ENCODE peak calls at places on chromosomes 2 and 18, in seven cellular contexts. One of them, this sample, is unnamed.
A peak's percentile ranks its signal among the peaks of the same experiment; 100 is the strongest.

GRCh38 chr2:11562011-11562410 is 28.2 kb downstream of the GREB1 start:
- DNase-seq in progenitor cell of endocrine pancreas: no peak
- DNase-seq in GM20000: no peak
- DNase-seq in stomach: peak; percentile 9
- DNase-seq in colonic mucosa: no peak
- DNase-seq in PC-9: no peak
- DNase-seq in esophagus squamous epithelium: no peak
- DNase-seq in this sample: no peak

GRCh38 chr2:119425620-119426395 is 5.8 kb upstream of the TMEM37 start:
- DNase-seq in colonic mucosa: peak; percentile 90
- DNase-seq in stomach: no peak
- DNase-seq in progenitor cell of endocrine pancreas: no peak
- DNase-seq in esophagus squamous epithelium: no peak
- DNase-seq in PC-9: no peak
- DNase-seq in GM20000: no peak
- DNase-seq in this sample: no peak

GRCh38 chr2:201280191-201281040 is 20.1 kb downstream of the CASP8 start:
- DNase-seq in esophagus squamous epithelium: no peak
- DNase-seq in GM20000: no peak
- DNase-seq in stomach: no peak
- DNase-seq in colonic mucosa: no peak
- DNase-seq in progenitor cell of endocrine pancreas: no peak
- DNase-seq in PC-9: no peak
- DNase-seq in this sample: no peak

GRCh38 chr2:240438810-240439697 is 3.6 kb downstream of the GPC1 start:
- DNase-seq in esophagus squamous epithelium: no peak
- DNase-seq in colonic mucosa: no peak
- DNase-seq in PC-9: no peak
- DNase-seq in progenitor cell of endocrine pancreas: no peak
- DNase-seq in GM20000: no peak
- DNase-seq in stomach: no peak
- DNase-seq in this sample: no peak

GRCh38 chr2:236444187-236444586 is 125.4 kb upstream of the ACKR3 start:
- DNase-seq in progenitor cell of endocrine pancreas: no peak
- DNase-seq in colonic mucosa: no peak
- DNase-seq in esophagus squamous epithelium: no peak
- DNase-seq in stomach: no peak
- DNase-seq in PC-9: no peak
- DNase-seq in GM20000: no peak
- DNase-seq in this sample: no peak

GRCh38 chr2:166573393-166573792 is 79.3 kb upstream of the SCN7A start:
- DNase-seq in PC-9: no peak
- DNase-seq in stomach: no peak
- DNase-seq in colonic mucosa: no peak
- DNase-seq in progenitor cell of endocrine pancreas: no peak
- DNase-seq in esophagus squamous epithelium: no peak
- DNase-seq in GM20000: no peak
- DNase-seq in this sample: no peak

GRCh38 chr2:57597940-57598339 is 448.7 kb upstream of the VRK2 start:
- DNase-seq in colonic mucosa: no peak
- DNase-seq in esophagus squamous epithelium: no peak
- DNase-seq in GM20000: no peak
- DNase-seq in PC-9: no peak
- DNase-seq in progenitor cell of endocrine pancreas: no peak
- DNase-seq in stomach: no peak
- DNase-seq in this sample: no peak

GRCh38 chr2:217551229-217551909 is 451.4 kb downstream of the TNS1 start:
- DNase-seq in progenitor cell of endocrine pancreas: no peak
- DNase-seq in stomach: no peak
- DNase-seq in PC-9: peak; percentile 56
- DNase-seq in esophagus squamous epithelium: no peak
- DNase-seq in GM20000: no peak
- DNase-seq in colonic mucosa: no peak
- DNase-seq in this sample: no peak

GRCh38 chr2:72827999-72828646 is 2.3 kb upstream of the EXOC6B start:
- DNase-seq in progenitor cell of endocrine pancreas: no peak
- DNase-seq in colonic mucosa: no peak
- DNase-seq in stomach: no peak
- DNase-seq in PC-9: peak; percentile 98
- DNase-seq in esophagus squamous epithelium: no peak
- DNase-seq in GM20000: no peak
- DNase-seq in this sample: no peak

GRCh38 chr18:51582551-51582950 is 385.1 kb upstream of the MEX3C start:
- DNase-seq in esophagus squamous epithelium: no peak
- DNase-seq in GM20000: no peak
- DNase-seq in stomach: no peak
- DNase-seq in colonic mucosa: no peak
- DNase-seq in PC-9: no peak
- DNase-seq in progenitor cell of endocrine pancreas: no peak
- DNase-seq in this sample: no peak

GRCh38 chr18:29418136-29418535 is 1241.2 kb upstream of the CDH2 start:
- DNase-seq in stomach: no peak
- DNase-seq in PC-9: no peak
- DNase-seq in GM20000: no peak
- DNase-seq in esophagus squamous epithelium: no peak
- DNase-seq in colonic mucosa: no peak
- DNase-seq in progenitor cell of endocrine pancreas: no peak
- DNase-seq in this sample: no peak

GRCh38 chr2:37871453-37872191 is 53.5 kb upstream of the RMDN2 start:
- DNase-seq in GM20000: peak; percentile 49
- DNase-seq in progenitor cell of endocrine pancreas: no peak
- DNase-seq in PC-9: peak; percentile 66
- DNase-seq in esophagus squamous epithelium: no peak
- DNase-seq in stomach: no peak
- DNase-seq in colonic mucosa: no peak
- DNase-seq in this sample: no peak

GRCh38 chr2:133773862-133774674 is 205.8 kb upstream of the NCKAP5 start:
- DNase-seq in GM20000: no peak
- DNase-seq in stomach: no peak
- DNase-seq in progenitor cell of endocrine pancreas: no peak
- DNase-seq in colonic mucosa: no peak
- DNase-seq in esophagus squamous epithelium: no peak
- DNase-seq in PC-9: no peak
- DNase-seq in this sample: no peak

GRCh38 chr2:182649316-182649715 is 66.7 kb upstream of the DNAJC10 start:
- DNase-seq in stomach: no peak
- DNase-seq in PC-9: no peak
- DNase-seq in colonic mucosa: no peak
- DNase-seq in progenitor cell of endocrine pancreas: no peak
- DNase-seq in GM20000: peak; percentile 21
- DNase-seq in esophagus squamous epithelium: no peak
- DNase-seq in this sample: peak; percentile 25

GRCh38 chr2:10551496-10551895 is 103.4 kb upstream of the ODC1 start:
- DNase-seq in stomach: no peak
- DNase-seq in colonic mucosa: no peak
- DNase-seq in esophagus squamous epithelium: no peak
- DNase-seq in GM20000: no peak
- DNase-seq in PC-9: no peak
- DNase-seq in progenitor cell of endocrine pancreas: no peak
- DNase-seq in this sample: no peak

GRCh38 chr18:22563098-22563707 is 145.5 kb upstream of the CTAGE1 start:
- DNase-seq in colonic mucosa: peak; percentile 55
- DNase-seq in PC-9: peak; percentile 68
- DNase-seq in stomach: peak; percentile 40
- DNase-seq in progenitor cell of endocrine pancreas: no peak
- DNase-seq in esophagus squamous epithelium: no peak
- DNase-seq in GM20000: peak; percentile 71
- DNase-seq in this sample: no peak

GRCh38 chr2:176419591-176420071 is 150.4 kb downstream of the MTX2 start:
- DNase-seq in GM20000: no peak
- DNase-seq in esophagus squamous epithelium: no peak
- DNase-seq in PC-9: no peak
- DNase-seq in colonic mucosa: no peak
- DNase-seq in progenitor cell of endocrine pancreas: no peak
- DNase-seq in stomach: no peak
- DNase-seq in this sample: no peak

GRCh38 chr18:46939337-46939963 is 22.0 kb downstream of the KATNAL2 start:
- DNase-seq in colonic mucosa: no peak
- DNase-seq in esophagus squamous epithelium: no peak
- DNase-seq in progenitor cell of endocrine pancreas: no peak
- DNase-seq in stomach: no peak
- DNase-seq in PC-9: no peak
- DNase-seq in GM20000: no peak
- DNase-seq in this sample: no peak

GRCh38 chr2:128261245-128262128 is 57.2 kb downstream of the HS6ST1 start:
- DNase-seq in GM20000: peak; percentile 4
- DNase-seq in progenitor cell of endocrine pancreas: no peak
- DNase-seq in PC-9: no peak
- DNase-seq in colonic mucosa: no peak
- DNase-seq in esophagus squamous epithelium: no peak
- DNase-seq in stomach: no peak
- DNase-seq in this sample: no peak

GRCh38 chr2:128262315-128263253 is 56.1 kb downstream of the HS6ST1 start:
- DNase-seq in progenitor cell of endocrine pancreas: no peak
- DNase-seq in colonic mucosa: no peak
- DNase-seq in stomach: no peak
- DNase-seq in PC-9: no peak
- DNase-seq in esophagus squamous epithelium: no peak
- DNase-seq in GM20000: peak; percentile 7
- DNase-seq in this sample: no peak

GRCh38 chr2:128258218-128258617 is 60.5 kb downstream of the HS6ST1 start:
- DNase-seq in progenitor cell of endocrine pancreas: no peak
- DNase-seq in esophagus squamous epithelium: no peak
- DNase-seq in colonic mucosa: no peak
- DNase-seq in stomach: no peak
- DNase-seq in PC-9: no peak
- DNase-seq in GM20000: no peak
- DNase-seq in this sample: no peak

GRCh38 chr2:128259585-128259984 is 59.1 kb downstream of the HS6ST1 start:
- DNase-seq in esophagus squamous epithelium: no peak
- DNase-seq in colonic mucosa: no peak
- DNase-seq in progenitor cell of endocrine pancreas: no peak
- DNase-seq in GM20000: no peak
- DNase-seq in stomach: no peak
- DNase-seq in PC-9: no peak
- DNase-seq in this sample: no peak

DNA sequence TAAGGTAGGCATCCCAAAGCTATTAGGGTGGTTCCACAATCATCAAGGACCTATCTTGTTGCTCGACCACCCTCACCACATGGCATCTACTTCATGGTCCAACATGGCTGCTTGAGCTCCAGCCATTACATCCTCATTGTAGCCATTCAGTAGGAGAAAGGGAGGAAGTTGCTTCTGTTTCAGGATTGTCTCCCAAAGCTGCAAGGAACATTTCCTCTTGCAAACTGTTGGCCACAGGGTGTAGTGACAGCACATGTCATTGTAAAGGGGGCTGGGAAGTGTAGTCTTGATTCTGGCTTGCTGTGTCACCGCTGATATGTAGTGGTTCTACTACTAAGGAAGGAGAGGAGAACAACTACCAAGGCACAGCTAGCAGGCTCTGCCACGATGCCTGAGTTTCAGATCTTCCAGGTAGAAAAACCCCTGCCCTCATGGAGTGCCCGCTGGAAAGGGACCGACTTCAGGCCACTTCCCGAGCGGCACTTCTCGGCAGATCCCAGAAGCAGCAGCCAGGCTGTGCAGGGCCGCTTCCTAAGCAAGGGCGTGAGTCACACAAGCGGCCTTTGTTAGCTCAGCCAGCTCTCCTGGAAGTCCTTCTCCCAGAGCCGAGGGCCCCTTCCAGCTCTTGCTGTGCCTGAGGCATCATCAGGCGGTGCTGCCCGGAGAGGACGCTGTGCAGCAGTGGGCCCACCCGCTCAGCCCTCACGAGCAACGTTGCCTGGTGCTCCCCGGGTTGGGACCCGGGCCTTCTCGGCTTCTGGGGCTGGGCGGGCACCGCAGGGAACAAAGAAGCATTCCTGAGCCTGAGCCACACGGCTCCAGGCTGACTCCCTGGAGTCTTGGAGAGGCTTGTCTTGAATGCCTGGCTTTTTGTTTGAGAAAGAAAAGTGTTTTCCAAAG is 58.2 kb downstream of the HS6ST1 start:
- DNase-seq in colonic mucosa: no peak
- DNase-seq in stomach: peak; percentile 59
- DNase-seq in PC-9: peak; percentile 74
- DNase-seq in progenitor cell of endocrine pancreas: peak; percentile 39
- DNase-seq in esophagus squamous epithelium: no peak
- DNase-seq in GM20000: no peak
- DNase-seq in this sample: no peak
- TF ChIP-seq CTCF in colonic mucosa: no peak
- TF ChIP-seq CTCF in stomach: no peak
- TF ChIP-seq CTCF in PC-9: no peak
- TF ChIP-seq CTCF in progenitor cell of endocrine pancreas: no peak
- TF ChIP-seq CTCF in esophagus squamous epithelium: no peak
- TF ChIP-seq CTCF in GM20000: no peak
- TF ChIP-seq CTCF in this sample: no peak

GRCh38 chr2:205686231-205687017 is 4.1 kb downstream of the NRP2 start:
- DNase-seq in esophagus squamous epithelium: no peak
- DNase-seq in PC-9: no peak
- DNase-seq in progenitor cell of endocrine pancreas: no peak
- DNase-seq in GM20000: no peak
- DNase-seq in colonic mucosa: no peak
- DNase-seq in stomach: no peak
- DNase-seq in this sample: peak; percentile 65
- TF ChIP-seq CTCF in esophagus squamous epithelium: no peak
- TF ChIP-seq CTCF in PC-9: no peak
- TF ChIP-seq CTCF in progenitor cell of endocrine pancreas: peak; percentile 49
- TF ChIP-seq CTCF in GM20000: no peak
- TF ChIP-seq CTCF in colonic mucosa: no peak
- TF ChIP-seq CTCF in stomach: no peak
- TF ChIP-seq CTCF in this sample: no peak

DNA sequence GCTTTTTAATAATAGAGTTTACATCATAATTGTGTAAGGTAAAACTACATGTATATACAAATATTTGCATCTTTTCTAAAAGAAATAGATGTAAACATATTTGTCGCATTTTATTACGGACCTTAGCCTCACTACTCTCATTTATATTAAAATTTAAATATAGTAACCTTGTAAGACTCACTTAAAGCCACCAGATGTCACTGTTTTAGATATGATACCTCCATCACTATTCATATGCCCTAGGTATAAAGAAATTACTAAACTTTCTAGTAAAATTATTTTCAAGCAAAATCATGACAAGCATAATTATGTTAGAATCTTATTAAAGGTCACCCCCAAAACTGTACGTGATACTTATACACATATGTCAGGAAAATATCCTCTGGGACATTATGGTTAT is 674.3 kb upstream of the REG3G start:
- DNase-seq in esophagus squamous epithelium: no peak
- DNase-seq in GM20000: no peak
- DNase-seq in progenitor cell of endocrine pancreas: no peak
- DNase-seq in colonic mucosa: no peak
- DNase-seq in PC-9: no peak
- DNase-seq in stomach: no peak
- DNase-seq in this sample: no peak
- TF ChIP-seq CTCF in esophagus squamous epithelium: no peak
- TF ChIP-seq CTCF in GM20000: no peak
- TF ChIP-seq CTCF in progenitor cell of endocrine pancreas: peak; percentile 56
- TF ChIP-seq CTCF in colonic mucosa: no peak
- TF ChIP-seq CTCF in PC-9: peak; percentile 49
- TF ChIP-seq CTCF in stomach: no peak
- TF ChIP-seq CTCF in this sample: no peak

GRCh38 chr2:88187927-88188326 is 17.8 kb downstream of the THNSL2 start:
- DNase-seq in progenitor cell of endocrine pancreas: no peak
- DNase-seq in esophagus squamous epithelium: no peak
- DNase-seq in GM20000: no peak
- DNase-seq in PC-9: no peak
- DNase-seq in colonic mucosa: no peak
- DNase-seq in stomach: no peak
- DNase-seq in this sample: no peak
- TF ChIP-seq CTCF in progenitor cell of endocrine pancreas: peak; percentile 39
- TF ChIP-seq CTCF in esophagus squamous epithelium: no peak
- TF ChIP-seq CTCF in GM20000: no peak
- TF ChIP-seq CTCF in PC-9: peak; percentile 25
- TF ChIP-seq CTCF in colonic mucosa: no peak
- TF ChIP-seq CTCF in stomach: no peak
- TF ChIP-seq CTCF in this sample: no peak

GRCh38 chr2:116142828-116143227 is 1671.7 kb upstream of the DDX18 start:
- DNase-seq in PC-9: no peak
- DNase-seq in esophagus squamous epithelium: no peak
- DNase-seq in progenitor cell of endocrine pancreas: no peak
- DNase-seq in GM20000: no peak
- DNase-seq in stomach: no peak
- DNase-seq in colonic mucosa: no peak
- DNase-seq in this sample: no peak
- TF ChIP-seq CTCF in PC-9: no peak
- TF ChIP-seq CTCF in esophagus squamous epithelium: no peak
- TF ChIP-seq CTCF in progenitor cell of endocrine pancreas: no peak
- TF ChIP-seq CTCF in GM20000: no peak
- TF ChIP-seq CTCF in stomach: no peak
- TF ChIP-seq CTCF in colonic mucosa: no peak
- TF ChIP-seq CTCF in this sample: no peak